ENCODE peak calls at places on chromosomes 5 and 9, in nine cellular contexts. E is heart left ventricle, D is breast epithelium, B is ovary, O is HepG2, I is GM12892, R is A549, C is GM12878, Z is IMR-90. A is an unnamed sample.

GRCh38 chr5:167020418-167020817 is 1271.0 kb upstream of the WWC1 start:
- DNase-seq in C (no peak), B (no peak), I (no peak), D (no peak), Z (no peak), R (no peak), E (no peak), O (no peak), A (no peak)

GRCh38 chr5:160297004-160297403 is 15.4 kb downstream of the CCNJL start:
- DNase-seq in I (no peak), C (no peak), R (no peak), E (no peak), Z (peak), B (no peak), O (no peak), D (no peak), A (no peak)

GRCh38 chr5:177491429-177491945 is 5.9 kb downstream of the PDLIM7 start:
- DNase-seq in D (no peak), O (peak), B (no peak), Z (no peak), I (no peak), E (no peak), C (no peak), R (peak), A (peak)

GRCh38 chr5:1889321-1890065 is 6.8 kb upstream of the IRX4 start:
- DNase-seq in E (no peak), D (no peak), R (no peak), C (no peak), B (no peak), Z (no peak), O (no peak), I (no peak), A (no peak)

GRCh38 chr9:79195904-79196303 is 375.9 kb upstream of the TLE4 start:
- DNase-seq in I (no peak), R (no peak), C (no peak), Z (peak), E (no peak), B (no peak), D (no peak), O (no peak), A (no peak)

GRCh38 chr5:80711938-80712337 is 57.2 kb upstream of the DHFR start:
- DNase-seq in D (no peak), B (no peak), I (no peak), E (no peak), O (peak), C (no peak), Z (peak), R (peak), A (no peak)

GRCh38 chr5:14816999-14817761 is 54.4 kb downstream of the ANKH start:
- DNase-seq in R (no peak), B (no peak), C (no peak), O (no peak), D (no peak), I (no peak), Z (peak), E (no peak), A (no peak)

GRCh38 chr9:101337237-101337636 is 47.6 kb downstream of the BAAT start:
- DNase-seq in B (no peak), E (no peak), D (no peak), R (no peak), O (no peak), Z (no peak), C (no peak), I (no peak), A (no peak)

GRCh38 chr9:121767176-121767769 is 115.8 kb downstream of the DAB2IP start:
- DNase-seq in D (no peak), I (no peak), B (no peak), E (no peak), O (no peak), C (no peak), R (no peak), Z (peak), A (no peak)

GRCh38 chr5:56142620-56143431 is 90.3 kb downstream of the ANKRD55 start:
- DNase-seq in D (no peak), E (no peak), C (peak), B (no peak), I (no peak), O (no peak), Z (no peak), R (no peak), A (no peak)

GRCh38 chr9:13082796-13083195 is 196.7 kb downstream of the MPDZ start:
- DNase-seq in D (no peak), C (no peak), B (no peak), R (no peak), Z (no peak), E (no peak), I (no peak), O (no peak), A (no peak)

GRCh38 chr9:14353222-14354056 is 39.5 kb upstream of the NFIB start:
- DNase-seq in C (no peak), B (peak), Z (peak), O (peak), I (peak), D (peak), R (peak), E (peak), A (peak)

GRCh38 chr5:141618030-141618803 is 583 bp downstream of the DIAPH1 start:
- DNase-seq in B (peak), O (peak), E (peak), C (no peak), D (peak), I (no peak), Z (peak), R (peak), A (peak)

GRCh38 chr5:134136771-134137170 is 22.3 kb downstream of the TCF7 start:
- DNase-seq in B (no peak), Z (no peak), E (peak), I (no peak), D (peak), O (no peak), C (no peak), R (no peak), A (no peak)

GRCh38 chr5:134143431-134143830 is 28.9 kb downstream of the TCF7 start:
- DNase-seq in C (no peak), E (peak), Z (no peak), D (no peak), R (no peak), B (no peak), I (no peak), O (no peak), A (no peak)

GRCh38 chr5:71887680-71888079 is 168.6 kb downstream of the CARTPT start:
- DNase-seq in B (no peak), Z (peak), R (peak), C (peak), D (no peak), O (peak), E (no peak), I (peak), A (peak)

GRCh38 chr9:17776735-17777134 is 197.9 kb downstream of the SH3GL2 start:
- DNase-seq in O (no peak), B (no peak), Z (no peak), R (no peak), E (peak), C (no peak), D (no peak), I (no peak), A (no peak)

GRCh38 chr5:59786271-59786805 is 107.2 kb downstream of the PDE4D start:
- DNase-seq in I (no peak), Z (peak), R (no peak), C (no peak), E (no peak), D (no peak), B (no peak), O (no peak), A (no peak)

GRCh38 chr5:179618923-179619554 is 4.4 kb downstream of the HNRNPH1 start:
- DNase-seq in O (no peak), Z (no peak), I (no peak), C (no peak), R (no peak), E (no peak), B (no peak), D (no peak), A (no peak)

GRCh38 chr5:26569929-26570258 is 468.5 kb downstream of the CDH9 start:
- DNase-seq in I (no peak), E (no peak), O (no peak), Z (no peak), D (no peak), C (no peak), B (no peak), R (no peak), A (no peak)

GRCh38 chr5:82307431-82307830 is 29.3 kb upstream of the RPS23 start:
- DNase-seq in Z (no peak), C (no peak), E (no peak), D (no peak), O (no peak), I (no peak), R (no peak), B (no peak), A (no peak)

GRCh38 chr5:150057052-150057451 is 29.3 kb downstream of the CSF1R start:
- DNase-seq in R (no peak), I (no peak), Z (no peak), D (peak), B (no peak), C (no peak), O (no peak), E (no peak), A (no peak)

GRCh38 chr5:175115831-175116230 is 328.2 kb downstream of the DRD1 start:
- DNase-seq in B (no peak), E (no peak), I (no peak), R (no peak), C (no peak), O (no peak), Z (no peak), D (no peak), A (no peak)

GRCh38 chr5:54325610-54326311 is 15.4 kb upstream of the ARL15 start:
- DNase-seq in O (no peak), B (no peak), C (no peak), D (no peak), I (no peak), E (no peak), Z (no peak), R (no peak), A (peak)
- TF ChIP-seq POLR2A in O (no peak), B (no peak), C (no peak), D (no peak), I (no peak), E (no peak), Z (no peak), R (no peak), A (no peak)

DNA sequence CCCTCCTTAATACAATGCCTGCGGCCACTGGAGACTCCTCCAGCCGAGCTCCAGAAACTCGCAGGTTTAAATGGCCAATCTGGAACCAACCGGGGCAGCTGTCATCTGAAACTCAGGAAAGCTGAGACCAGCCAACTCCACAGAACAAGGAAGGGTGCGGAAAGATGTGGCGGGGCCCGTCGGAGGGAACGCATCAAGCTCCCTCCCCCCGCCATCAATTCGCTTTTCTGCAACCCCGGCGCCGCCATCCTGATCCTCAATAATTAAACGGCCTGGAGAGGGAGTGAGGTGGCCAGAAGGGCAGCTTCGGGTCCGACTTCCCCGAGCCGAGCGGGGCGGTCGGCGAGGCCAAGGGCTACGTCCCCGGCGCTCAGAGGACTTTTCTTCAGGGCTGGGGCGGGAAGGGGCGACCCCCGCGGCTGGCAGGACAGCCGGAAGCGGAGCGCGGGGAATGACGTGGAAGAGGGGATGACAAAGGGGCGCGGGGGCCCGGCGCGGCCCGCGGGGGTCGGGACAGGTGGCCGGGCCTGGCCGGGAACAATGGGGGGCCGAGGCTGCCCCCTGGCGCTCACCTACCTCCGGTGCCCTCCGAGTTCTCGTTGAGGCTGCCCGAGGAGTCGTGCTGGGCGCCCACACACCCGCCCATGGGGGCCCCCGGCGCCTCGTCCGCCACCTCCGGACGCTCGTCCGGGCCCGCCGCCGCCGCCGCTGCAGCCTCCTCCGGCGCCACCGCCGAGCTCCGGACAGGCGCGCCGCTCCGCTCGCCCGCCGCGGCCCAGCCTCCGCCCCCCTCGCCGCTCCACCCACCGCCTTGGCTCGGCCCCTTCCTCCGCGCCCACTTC is at the start of gene UBTD2:
- DNase-seq in R (peak), I (peak), E (peak), D (peak), Z (peak), C (no peak), B (peak), O (peak), A (peak)
- TF ChIP-seq POLR2A in R (no peak), I (no peak), E (no peak), D (no peak), Z (peak), C (no peak), B (no peak), O (no peak), A (no peak)

GRCh38 chr5:83321656-83322055 is 149.9 kb upstream of the VCAN start:
- DNase-seq in R (no peak), O (no peak), D (no peak), B (no peak), C (no peak), Z (no peak), E (no peak), I (no peak), A (no peak)
- TF ChIP-seq POLR2A in R (no peak), O (no peak), D (no peak), B (no peak), C (no peak), Z (no peak), E (no peak), I (no peak), A (no peak)

GRCh38 chr5:66829826-66830225 is 233.6 kb downstream of the MAST4 start:
- DNase-seq in B (no peak), O (no peak), D (no peak), I (no peak), E (no peak), Z (peak), C (no peak), R (no peak), A (no peak)

GRCh38 chr5:66826696-66827095 is 230.5 kb downstream of the MAST4 start:
- DNase-seq in O (no peak), B (no peak), D (no peak), R (no peak), Z (no peak), E (no peak), I (no peak), C (no peak), A (no peak)

GRCh38 chr5:66830636-66831035 is 234.4 kb downstream of the MAST4 start:
- DNase-seq in C (no peak), I (no peak), B (no peak), O (no peak), R (no peak), E (no peak), D (no peak), Z (no peak), A (no peak)

GRCh38 chr5:66828046-66828550 is 231.9 kb downstream of the MAST4 start:
- DNase-seq in Z (no peak), D (no peak), E (no peak), B (no peak), C (no peak), O (no peak), I (no peak), R (no peak), A (no peak)

DNA sequence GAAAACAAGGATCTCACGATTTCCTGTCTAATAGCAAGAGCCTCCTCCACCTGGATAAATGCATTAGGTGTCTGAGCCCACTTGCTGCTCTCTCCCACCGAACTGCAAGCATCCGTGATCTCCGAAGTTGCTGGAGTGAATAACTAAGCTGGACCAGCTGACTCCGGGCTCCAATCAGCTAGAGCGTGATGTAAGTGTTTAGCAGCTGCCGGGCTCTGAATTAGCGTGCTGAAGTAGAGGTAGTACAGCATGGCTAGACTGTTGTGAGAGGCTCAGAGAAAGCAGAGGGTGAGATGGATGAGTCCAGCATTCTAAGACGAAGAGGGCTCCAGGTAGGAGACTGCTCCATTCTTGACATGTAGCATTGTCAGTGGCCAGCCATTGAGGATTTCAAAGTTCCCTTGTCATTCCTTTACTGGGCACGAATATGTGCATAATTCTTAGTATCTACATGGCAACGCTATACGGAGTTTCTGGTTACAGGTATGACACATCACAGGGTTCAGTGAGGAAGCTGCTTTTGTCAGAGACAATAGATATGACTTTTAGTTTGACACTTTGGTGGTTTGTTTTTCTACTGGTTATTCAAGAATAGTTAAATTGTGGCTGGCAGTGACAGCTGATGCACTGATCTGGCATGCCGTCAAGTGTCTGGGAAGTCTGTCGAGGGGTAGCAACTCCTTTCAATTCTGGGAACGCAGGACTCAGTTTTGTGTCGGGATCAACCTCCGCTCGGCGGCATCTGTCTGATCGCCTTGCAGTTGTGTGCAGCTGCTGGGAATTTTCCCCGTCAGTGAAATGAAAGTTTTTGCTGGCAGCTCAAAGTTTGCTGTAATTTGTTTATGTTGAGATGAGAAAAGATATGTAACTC is 232.6 kb downstream of the MAST4 start:
- DNase-seq in E (peak), O (peak), C (no peak), B (peak), Z (peak), R (no peak), D (no peak), I (no peak), A (peak)
- TF ChIP-seq POLR2A in E (no peak), O (no peak), C (no peak), B (no peak), Z (no peak), R (no peak), D (no peak), I (no peak), A (peak)

GRCh38 chr9:130837002-130837511 is 2.0 kb downstream of the ABL1 start:
- DNase-seq in C (no peak), E (no peak), Z (peak), I (no peak), D (no peak), R (peak), O (peak), B (no peak), A (no peak)

GRCh38 chr9:130837644-130838043 is 2.6 kb downstream of the ABL1 start:
- DNase-seq in O (no peak), R (no peak), D (no peak), E (no peak), B (no peak), I (no peak), C (no peak), Z (no peak), A (no peak)

GRCh38 chr9:130833324-130833990 is 1.6 kb upstream of the ABL1 start:
- DNase-seq in E (peak), Z (peak), B (no peak), C (no peak), R (no peak), I (no peak), D (no peak), O (no peak), A (no peak)

GRCh38 chr9:130835441-130836298 is 616 bp downstream of the ABL1 start:
- DNase-seq in O (no peak), C (no peak), Z (peak), E (peak), D (no peak), R (peak), I (peak), B (peak), A (peak)

DNA sequence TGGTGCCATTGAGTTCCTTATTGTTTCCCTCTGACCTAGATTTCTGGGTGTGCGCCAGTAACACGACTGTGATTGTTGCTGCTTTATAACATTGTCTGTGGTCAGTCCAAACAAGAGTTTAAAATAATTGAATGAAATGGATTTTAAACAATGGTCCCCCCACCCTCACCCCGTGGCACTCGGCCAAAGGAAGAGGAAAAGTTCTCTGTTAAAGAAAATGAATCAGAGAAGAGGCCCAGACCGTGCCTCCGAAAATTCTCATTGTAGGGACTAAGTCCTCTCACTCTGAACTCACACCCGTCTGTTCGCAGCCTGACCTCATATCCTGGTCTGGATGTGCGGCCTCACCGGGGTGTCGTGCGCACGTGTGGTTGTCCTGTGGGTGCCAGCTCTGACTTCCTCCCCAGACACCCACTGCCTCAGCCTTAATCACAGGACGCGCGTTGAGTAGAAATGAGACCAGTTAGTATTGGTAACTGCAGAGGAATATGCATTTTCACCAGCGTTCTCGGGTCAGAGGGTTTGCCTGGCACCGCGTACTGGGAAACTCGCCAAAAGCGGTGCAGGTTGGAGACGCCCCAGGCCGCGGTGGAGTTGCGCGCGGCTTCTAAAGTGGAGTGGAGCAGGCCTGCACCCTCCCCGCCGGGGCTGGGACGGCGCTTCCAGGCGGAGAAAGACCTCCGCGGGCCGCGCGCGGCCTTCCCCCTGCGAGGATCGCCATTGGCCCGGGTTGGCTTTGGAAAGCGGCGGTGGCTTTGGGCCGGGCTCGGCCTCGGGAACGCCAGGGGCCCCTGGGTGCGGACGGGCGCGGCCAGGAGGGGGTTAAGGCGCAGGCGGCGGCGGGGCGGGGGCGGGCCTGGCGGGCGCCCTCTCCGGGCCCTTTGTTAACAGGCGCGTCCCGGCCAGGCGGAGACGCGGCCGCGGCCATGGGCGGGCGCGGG is at the start of gene ABL1:
- DNase-seq in B (peak), O (peak), E (peak), Z (peak), R (peak), D (peak), C (peak), I (peak), A (peak)
- TF ChIP-seq POLR2A in B (no peak), O (peak), E (no peak), Z (peak), R (peak), D (no peak), C (peak), I (peak), A (peak)

GRCh38 chr5:127428748-127429147 is 88.7 kb upstream of the PRRC1 start:
- DNase-seq in C (no peak), I (no peak), B (no peak), Z (no peak), E (no peak), D (no peak), R (no peak), O (peak), A (peak)
- TF ChIP-seq POLR2A in C (no peak), I (no peak), B (no peak), Z (no peak), E (no peak), D (no peak), R (no peak), O (no peak), A (no peak)

A was measured in erythroblast.